ENCODE peak calls at places on chromosome 16, in nine cellular contexts. Y is HCT116, K is HL-60, C is GM12878, P is GM23338, Z is A549, G is SK-N-SH, O is K562, R is HepG2. H is an unnamed sample.
A peak's percentile ranks its signal among the peaks of the same experiment; 100 is the strongest.

GRCh38 chr16:73092236-73092781 is 44.4 kb upstream of the ZFHX3 start:
- DNase-seq in C (no peak), G (no peak), K (no peak), R (peak; percentile 59), P (no peak), Y (no peak), Z (no peak), O (no peak), H (no peak)

GRCh38 chr16:89506791-89507191 is 1.4 kb upstream of the SPG7 start:
- DNase-seq in O (peak; percentile 51), K (no peak), R (no peak), Z (no peak), Y (no peak), P (no peak), C (no peak), G (no peak), H (no peak)

GRCh38 chr16:47584464-47585225 is 123.5 kb downstream of the PHKB start:
- DNase-seq in O (no peak), C (no peak), P (no peak), G (no peak), Y (no peak), K (no peak), R (no peak), Z (no peak), H (no peak)

GRCh38 chr16:8958344-8958808 is 5.3 kb downstream of the USP7 start:
- DNase-seq in P (no peak), Y (no peak), R (no peak), G (peak; percentile 62), K (no peak), C (no peak), Z (no peak), O (peak; percentile 47), H (no peak)

GRCh38 chr16:17470871-17471744 is at the start of gene XYLT1:
- DNase-seq in O (no peak), G (peak; percentile 89), Z (no peak), P (peak; percentile 82), Y (no peak), K (no peak), C (no peak), R (no peak), H (no peak)

GRCh38 chr16:53960050-53960812 is 256.3 kb downstream of the FTO start:
- DNase-seq in Z (no peak), O (no peak), R (no peak), K (no peak), C (no peak), P (no peak), G (no peak), Y (no peak), H (no peak)

GRCh38 chr16:47461598-47462266 is 601 bp downstream of the PHKB start:
- DNase-seq in Y (peak; percentile 40), Z (peak; percentile 87), O (peak; percentile 91), G (peak; percentile 17), R (peak; percentile 68), K (peak; percentile 53), P (peak; percentile 60), C (no peak), H (peak; percentile 36)

GRCh38 chr16:20969386-20969785 is 68.8 kb downstream of the LYRM1 start:
- DNase-seq in Y (no peak), O (no peak), K (no peak), G (no peak), P (peak; percentile 39), Z (no peak), R (no peak), C (no peak), H (no peak)

GRCh38 chr16:54526916-54527315 is 240.3 kb upstream of the IRX3 start:
- DNase-seq in O (no peak), Z (no peak), R (no peak), K (no peak), P (no peak), G (no peak), C (no peak), Y (no peak), H (no peak)

GRCh38 chr16:78761427-78761826 is 662.0 kb downstream of the WWOX start:
- DNase-seq in Z (no peak), Y (no peak), P (no peak), R (no peak), C (peak; percentile 34), G (no peak), O (no peak), K (no peak), H (no peak)

GRCh38 chr16:56603589-56603988 is 4.8 kb upstream of the MT2A start:
- DNase-seq in Y (peak; percentile 56), O (peak; percentile 69), P (peak; percentile 80), G (peak; percentile 67), R (peak; percentile 86), C (no peak), K (no peak), Z (peak; percentile 78), H (no peak)

GRCh38 chr16:77043076-77043475 is 147.9 kb upstream of the MON1B start:
- DNase-seq in P (peak; percentile 53), Z (peak; percentile 52), Y (peak; percentile 8), G (peak; percentile 39), K (no peak), R (no peak), O (peak; percentile 7), C (no peak), H (peak; percentile 30)

GRCh38 chr16:89863741-89864391 is 9.5 kb upstream of the TCF25 start:
- DNase-seq in O (no peak), Z (no peak), P (no peak), Y (no peak), G (no peak), K (no peak), R (no peak), C (peak; percentile 69), H (no peak)

GRCh38 chr16:85532147-85532546 is 81.0 kb upstream of the GSE1 start:
- DNase-seq in G (no peak), O (no peak), K (no peak), P (no peak), C (no peak), Z (no peak), R (no peak), Y (no peak), H (no peak)

GRCh38 chr16:2846511-2847310 is 11.3 kb downstream of the PRSS22 start:
- DNase-seq in R (no peak), O (no peak), G (no peak), Z (peak; percentile 81), C (no peak), K (no peak), Y (no peak), P (no peak), H (peak; percentile 79)

GRCh38 chr16:55491691-55492090 is 12.7 kb downstream of the MMP2 start:
- DNase-seq in Y (no peak), K (no peak), G (no peak), Z (no peak), P (no peak), R (no peak), C (no peak), O (no peak), H (no peak)

GRCh38 chr16:53433930-53434435 is 288 bp upstream of the RBL2 start:
- DNase-seq in K (no peak), P (no peak), Y (peak; percentile 58), Z (no peak), O (peak; percentile 89), R (peak; percentile 76), C (no peak), G (no peak), H (peak; percentile 30)

GRCh38 chr16:85847036-85847435 is 47.5 kb downstream of the COX4I1 start:
- DNase-seq in C (no peak), O (no peak), K (no peak), G (no peak), Y (no peak), R (no peak), Z (no peak), P (no peak), H (no peak)

GRCh38 chr16:85369741-85370528 is 243.2 kb upstream of the GSE1 start:
- DNase-seq in R (peak; percentile 31), O (peak; percentile 80), G (peak; percentile 84), C (no peak), K (no peak), P (peak; percentile 79), Z (peak; percentile 33), Y (no peak), H (no peak)

GRCh38 chr16:27408602-27409031 is 6.6 kb downstream of the IL21R start:
- DNase-seq in Y (no peak), G (no peak), O (no peak), P (no peak), K (no peak), R (no peak), C (peak; percentile 79), Z (no peak), H (no peak)
- H3K4me3 ChIP-seq in Y (no peak overlapping the region), G (no peak overlapping the region), O (no peak overlapping the region), P (no peak overlapping the region), K (no peak overlapping the region), R (no peak overlapping the region), C (peak overlapping the region; percentile 86), Z (no peak overlapping the region), H (no peak overlapping the region)

DNA sequence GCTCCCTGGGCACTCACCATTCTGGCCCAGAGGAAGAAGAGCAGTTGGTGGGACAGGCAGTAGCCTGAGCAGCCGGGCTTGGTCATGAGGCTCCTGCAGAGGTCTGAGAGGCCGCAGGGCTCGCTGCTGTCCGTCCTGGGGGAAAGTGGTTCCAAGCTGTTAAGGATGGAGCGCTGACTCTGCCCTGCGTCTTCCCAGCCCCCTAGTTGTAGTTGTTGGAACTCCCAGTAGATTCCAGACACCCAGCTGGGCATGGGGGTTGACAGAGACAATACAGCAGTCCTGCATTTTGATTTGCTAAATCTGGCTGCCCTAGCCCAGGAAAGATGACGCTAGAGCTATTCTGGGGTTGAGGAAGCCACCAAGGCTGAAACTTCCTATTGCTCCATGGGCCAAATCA is 7.3 kb downstream of the C16orf89 start:
- DNase-seq in C (no peak), Z (peak; percentile 49), R (peak; percentile 47), P (peak; percentile 96), K (no peak), Y (no peak), O (peak; percentile 31), G (peak; percentile 48), H (no peak)
- TF ChIP-seq CTCF in C (no peak), Z (no peak), R (peak; percentile 52), P (peak; percentile 59), K (no peak), Y (peak; percentile 41), O (peak; percentile 18), G (peak; percentile 27), H (peak; percentile 23)

GRCh38 chr16:31108035-31108793 is at the start of gene BCKDK:
- DNase-seq in R (peak; percentile 58), Y (peak; percentile 42), O (peak; percentile 92), P (peak; percentile 85), K (peak; percentile 83), G (peak; percentile 93), C (peak; percentile 32), Z (peak; percentile 75), H (no peak)
- TF ChIP-seq REST in R (no peak), Y (no peak), O (peak; percentile 30), P (no peak), K (no peak), G (peak; percentile 2), C (no peak), Z (no peak), H (no peak)

DNA sequence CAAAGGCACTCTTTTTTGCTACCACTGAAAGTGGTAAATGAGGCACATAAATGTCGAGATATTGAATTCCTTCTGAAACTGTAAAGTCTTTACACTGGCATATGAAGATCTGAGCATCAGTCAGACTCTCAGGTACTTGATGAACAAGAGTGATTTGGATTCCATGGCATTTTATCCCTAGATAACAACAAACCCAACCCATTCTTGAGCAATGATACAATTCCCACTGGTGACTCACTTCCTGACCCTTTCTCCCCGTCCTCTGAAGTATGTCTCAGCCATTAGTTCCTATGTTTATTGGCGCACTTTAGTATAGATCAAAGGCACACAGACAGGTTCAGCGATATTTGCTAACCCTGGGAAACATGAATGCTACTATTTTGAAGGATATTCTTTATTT is 147.0 kb upstream of the RBFOX1 start:
- DNase-seq in P (no peak), K (no peak), R (peak; percentile 71), G (no peak), C (no peak), Y (no peak), Z (peak; percentile 4), O (no peak), H (peak; percentile 15)
- H3K4me3 ChIP-seq in P (no peak overlapping the region), K (no peak overlapping the region), R (no peak overlapping the region), G (no peak overlapping the region), C (no peak overlapping the region), Y (no peak overlapping the region), Z (no peak overlapping the region), O (no peak overlapping the region), H (no peak overlapping the region)

H was measured in Panc1.